ENCODE peak calls at places on chromosome 10, in six cellular contexts. One of them, this sample, is unnamed.

GRCh38 chr10:27695704-27696103 is 49.9 kb downstream of the MKX start:
- DNase-seq in K562: no peak
- DNase-seq in GM12878: no peak
- DNase-seq in H1: no peak
- DNase-seq in GM12892: no peak
- DNase-seq in HepG2: no peak
- DNase-seq in this sample: no peak

GRCh38 chr10:92590623-92591549 is 2.0 kb upstream of the KIF11 start:
- DNase-seq in K562: peak; percentile 86
- DNase-seq in GM12878: no peak
- DNase-seq in H1: peak; percentile 49
- DNase-seq in GM12892: no peak
- DNase-seq in HepG2: peak; percentile 72
- DNase-seq in this sample: peak; percentile 17

GRCh38 chr10:14578060-14578952 is 196.4 kb downstream of the FAM107B start:
- DNase-seq in K562: no peak
- DNase-seq in GM12878: no peak
- DNase-seq in H1: no peak
- DNase-seq in GM12892: no peak
- DNase-seq in HepG2: peak; percentile 90
- DNase-seq in this sample: no peak

GRCh38 chr10:17454181-17454800 is at the start of gene ST8SIA6:
- DNase-seq in K562: peak; percentile 77
- DNase-seq in GM12878: no peak
- DNase-seq in H1: peak; percentile 72
- DNase-seq in GM12892: peak; percentile 39
- DNase-seq in HepG2: no peak
- DNase-seq in this sample: peak; percentile 65

GRCh38 chr10:59499460-59499859 is 137.1 kb upstream of the FAM13C start:
- DNase-seq in K562: no peak
- DNase-seq in GM12878: no peak
- DNase-seq in H1: no peak
- DNase-seq in GM12892: no peak
- DNase-seq in HepG2: no peak
- DNase-seq in this sample: no peak

GRCh38 chr10:26292058-26292457 is 75.5 kb downstream of the GAD2 start:
- DNase-seq in K562: no peak
- DNase-seq in GM12878: no peak
- DNase-seq in H1: no peak
- DNase-seq in GM12892: no peak
- DNase-seq in HepG2: no peak
- DNase-seq in this sample: no peak

GRCh38 chr10:33492914-33493313 is 158.4 kb upstream of the NRP1 start:
- DNase-seq in K562: no peak
- DNase-seq in GM12878: no peak
- DNase-seq in H1: no peak
- DNase-seq in GM12892: no peak
- DNase-seq in HepG2: no peak
- DNase-seq in this sample: no peak

GRCh38 chr10:1215862-1216575 is 159.8 kb downstream of the WDR37 start:
- DNase-seq in K562: no peak
- DNase-seq in GM12878: no peak
- DNase-seq in H1: no peak
- DNase-seq in GM12892: no peak
- DNase-seq in HepG2: no peak
- DNase-seq in this sample: no peak

GRCh38 chr10:117339569-117339968 is 35.7 kb downstream of the PDZD8 start:
- DNase-seq in K562: no peak
- DNase-seq in GM12878: no peak
- DNase-seq in H1: no peak
- DNase-seq in GM12892: no peak
- DNase-seq in HepG2: no peak
- DNase-seq in this sample: no peak

GRCh38 chr10:26743091-26743490 is 45.6 kb downstream of the PDSS1 start:
- DNase-seq in K562: no peak
- DNase-seq in GM12878: no peak
- DNase-seq in H1: no peak
- DNase-seq in GM12892: no peak
- DNase-seq in HepG2: no peak
- DNase-seq in this sample: no peak

GRCh38 chr10:9814285-9814866 is 1203.3 kb upstream of the CELF2 start:
- DNase-seq in K562: no peak
- DNase-seq in GM12878: no peak
- DNase-seq in H1: no peak
- DNase-seq in GM12892: no peak
- DNase-seq in HepG2: no peak
- DNase-seq in this sample: no peak

GRCh38 chr10:62594093-62594520 is 210.4 kb upstream of the ADO start:
- DNase-seq in K562: peak; percentile 73
- DNase-seq in GM12878: peak; percentile 30
- DNase-seq in H1: peak; percentile 74
- DNase-seq in GM12892: no peak
- DNase-seq in HepG2: peak; percentile 27
- DNase-seq in this sample: peak; percentile 23

GRCh38 chr10:4154317-4154716 is 369.3 kb upstream of the KLF6 start:
- DNase-seq in K562: no peak
- DNase-seq in GM12878: no peak
- DNase-seq in H1: no peak
- DNase-seq in GM12892: no peak
- DNase-seq in HepG2: no peak
- DNase-seq in this sample: no peak

GRCh38 chr10:96967847-96968246 is 135.7 kb downstream of the LCOR start:
- DNase-seq in K562: no peak
- DNase-seq in GM12878: no peak
- DNase-seq in H1: no peak
- DNase-seq in GM12892: no peak
- DNase-seq in HepG2: no peak
- DNase-seq in this sample: no peak

GRCh38 chr10:121556918-121557573 is 41.2 kb downstream of the FGFR2 start:
- DNase-seq in K562: no peak
- DNase-seq in GM12878: peak; percentile 4
- DNase-seq in H1: no peak
- DNase-seq in GM12892: no peak
- DNase-seq in HepG2: no peak
- DNase-seq in this sample: no peak

GRCh38 chr10:64173826-64174225 is 652.6 kb downstream of the REEP3 start:
- DNase-seq in K562: no peak
- DNase-seq in GM12878: no peak
- DNase-seq in H1: no peak
- DNase-seq in GM12892: no peak
- DNase-seq in HepG2: no peak
- DNase-seq in this sample: no peak

GRCh38 chr10:99233000-99233679 is 2.5 kb downstream of the HPSE2 start:
- DNase-seq in K562: no peak
- DNase-seq in GM12878: no peak
- DNase-seq in H1: no peak
- DNase-seq in GM12892: no peak
- DNase-seq in HepG2: no peak
- DNase-seq in this sample: no peak

GRCh38 chr10:31011660-31012022 is 20.0 kb downstream of the ZNF438 start:
- DNase-seq in K562: no peak
- DNase-seq in GM12878: no peak
- DNase-seq in H1: no peak
- DNase-seq in GM12892: no peak
- DNase-seq in HepG2: no peak
- DNase-seq in this sample: no peak

GRCh38 chr10:80187465-80188409 is 17.6 kb downstream of the ANXA11 start:
- DNase-seq in K562: peak; percentile 81
- DNase-seq in GM12878: peak; percentile 56
- DNase-seq in H1: no peak
- DNase-seq in GM12892: peak; percentile 62
- DNase-seq in HepG2: peak; percentile 13
- DNase-seq in this sample: peak; percentile 53

GRCh38 chr10:23643396-23643795 is 204.5 kb downstream of the OTUD1 start:
- DNase-seq in K562: no peak
- DNase-seq in GM12878: no peak
- DNase-seq in H1: no peak
- DNase-seq in GM12892: no peak
- DNase-seq in HepG2: no peak
- DNase-seq in this sample: no peak

GRCh38 chr10:80486151-80486692 is 32.1 kb downstream of the TSPAN14 start:
- DNase-seq in K562: no peak
- DNase-seq in GM12878: no peak
- DNase-seq in H1: no peak
- DNase-seq in GM12892: no peak
- DNase-seq in HepG2: no peak
- DNase-seq in this sample: no peak

GRCh38 chr10:123974406-123974805 is 82.8 kb upstream of the CPXM2 start:
- DNase-seq in K562: peak; percentile 54
- DNase-seq in GM12878: no peak
- DNase-seq in H1: peak; percentile 46
- DNase-seq in GM12892: no peak
- DNase-seq in HepG2: no peak
- DNase-seq in this sample: no peak

GRCh38 chr10:21860718-21861117 is 142.8 kb downstream of the DNAJC1 start:
- DNase-seq in K562: no peak
- DNase-seq in GM12878: peak; percentile 3
- DNase-seq in H1: no peak
- DNase-seq in GM12892: no peak
- DNase-seq in HepG2: no peak
- DNase-seq in this sample: no peak

GRCh38 chr10:14360951-14361350 is 30.2 kb upstream of the FRMD4A start:
- DNase-seq in K562: no peak
- DNase-seq in GM12878: no peak
- DNase-seq in H1: no peak
- DNase-seq in GM12892: no peak
- DNase-seq in HepG2: no peak
- DNase-seq in this sample: no peak

GRCh38 chr10:80855348-80855971 is 317.8 kb downstream of the SH2D4B start:
- DNase-seq in K562: peak; percentile 40
- DNase-seq in GM12878: peak; percentile 13
- DNase-seq in H1: peak; percentile 77
- DNase-seq in GM12892: peak; percentile 6
- DNase-seq in HepG2: peak; percentile 2
- DNase-seq in this sample: no peak

GRCh38 chr10:131936756-131937155 is 35.9 kb downstream of the PPP2R2D start:
- DNase-seq in K562: no peak
- DNase-seq in GM12878: no peak
- DNase-seq in H1: no peak
- DNase-seq in GM12892: no peak
- DNase-seq in HepG2: no peak
- DNase-seq in this sample: no peak

GRCh38 chr10:131935260-131935659 is 34.5 kb downstream of the PPP2R2D start:
- DNase-seq in K562: no peak
- DNase-seq in GM12878: no peak
- DNase-seq in H1: no peak
- DNase-seq in GM12892: no peak
- DNase-seq in HepG2: no peak
- DNase-seq in this sample: no peak

GRCh38 chr10:131933695-131934086 is 32.9 kb downstream of the PPP2R2D start:
- DNase-seq in K562: peak; percentile 27
- DNase-seq in GM12878: no peak
- DNase-seq in H1: no peak
- DNase-seq in GM12892: no peak
- DNase-seq in HepG2: no peak
- DNase-seq in this sample: no peak

GRCh38 chr10:131933016-131933694 is 32.3 kb downstream of the PPP2R2D start:
- DNase-seq in K562: peak; percentile 60
- DNase-seq in GM12878: no peak
- DNase-seq in H1: no peak
- DNase-seq in GM12892: no peak
- DNase-seq in HepG2: no peak
- DNase-seq in this sample: no peak

GRCh38 chr10:131934769-131935168 is 34.0 kb downstream of the PPP2R2D start:
- DNase-seq in K562: no peak
- DNase-seq in GM12878: no peak
- DNase-seq in H1: no peak
- DNase-seq in GM12892: no peak
- DNase-seq in HepG2: no peak
- DNase-seq in this sample: no peak
- TF ChIP-seq POLR2AphosphoS5 in K562: no peak
- TF ChIP-seq POLR2AphosphoS5 in GM12878: no peak
- TF ChIP-seq POLR2AphosphoS5 in H1: no peak
- TF ChIP-seq POLR2AphosphoS5 in GM12892: no peak
- TF ChIP-seq POLR2AphosphoS5 in HepG2: no peak
- TF ChIP-seq POLR2AphosphoS5 in this sample: no peak

DNA sequence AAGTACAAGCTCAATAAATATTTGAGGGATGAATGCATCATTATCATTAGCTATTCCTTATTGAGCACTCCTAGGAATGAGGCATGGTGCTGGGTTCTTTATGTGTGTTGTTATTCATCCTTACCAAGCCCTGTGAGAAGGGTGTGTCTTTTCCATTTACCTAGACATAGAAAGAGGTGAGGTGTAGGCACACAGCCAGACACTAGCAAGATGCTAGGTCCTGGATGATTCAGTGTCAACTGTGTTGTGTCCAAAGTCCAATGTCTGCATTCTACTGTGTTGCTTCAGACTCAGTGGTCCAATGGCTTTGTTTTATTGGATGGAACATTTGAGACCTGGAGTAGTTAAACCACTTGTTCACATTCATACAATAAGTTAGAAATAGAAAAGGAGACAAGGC is 605.5 kb downstream of the LRMDA start:
- DNase-seq in K562: no peak
- DNase-seq in GM12878: no peak
- DNase-seq in H1: no peak
- DNase-seq in GM12892: no peak
- DNase-seq in HepG2: peak; percentile 78
- DNase-seq in this sample: no peak
- TF ChIP-seq TAF1 in K562: no peak
- TF ChIP-seq TAF1 in GM12878: no peak
- TF ChIP-seq TAF1 in H1: no peak
- TF ChIP-seq TAF1 in GM12892: no peak
- TF ChIP-seq TAF1 in HepG2: no peak
- TF ChIP-seq TAF1 in this sample: no peak

GRCh38 chr10:77836299-77836820 is 90.2 kb downstream of the DLG5 start:
- DNase-seq in K562: peak; percentile 96
- DNase-seq in GM12878: peak; percentile 66
- DNase-seq in H1: no peak
- DNase-seq in GM12892: peak; percentile 41
- DNase-seq in HepG2: no peak
- DNase-seq in this sample: peak; percentile 54
- TF ChIP-seq POLR2A in K562: peak; percentile 88
- TF ChIP-seq POLR2A in GM12878: peak; percentile 66
- TF ChIP-seq POLR2A in H1: no peak
- TF ChIP-seq POLR2A in GM12892: peak; percentile 63
- TF ChIP-seq POLR2A in HepG2: no peak
- TF ChIP-seq POLR2A in this sample: no peak

GRCh38 chr10:69088801-69089501 is 1.0 kb downstream of the SRGN start:
- DNase-seq in K562: peak; percentile 92
- DNase-seq in GM12878: peak; percentile 61
- DNase-seq in H1: no peak
- DNase-seq in GM12892: no peak
- DNase-seq in HepG2: no peak
- DNase-seq in this sample: no peak

GRCh38 chr10:69088471-69088769 is 517 bp downstream of the SRGN start:
- DNase-seq in K562: peak; percentile 31
- DNase-seq in GM12878: no peak
- DNase-seq in H1: no peak
- DNase-seq in GM12892: no peak
- DNase-seq in HepG2: no peak
- DNase-seq in this sample: no peak

GRCh38 chr10:69089638-69090599 is 2.0 kb downstream of the SRGN start:
- DNase-seq in K562: peak; percentile 67
- DNase-seq in GM12878: peak; percentile 65
- DNase-seq in H1: no peak
- DNase-seq in GM12892: no peak
- DNase-seq in HepG2: no peak
- DNase-seq in this sample: no peak

GRCh38 chr10:69087600-69088470 is at the start of gene SRGN:
- DNase-seq in K562: peak; percentile 90
- DNase-seq in GM12878: peak; percentile 97
- DNase-seq in H1: no peak
- DNase-seq in GM12892: peak; percentile 28
- DNase-seq in HepG2: no peak
- DNase-seq in this sample: no peak

GRCh38 chr10:69086131-69086530 is 1.8 kb upstream of the SRGN start:
- DNase-seq in K562: peak; percentile 67
- DNase-seq in GM12878: no peak
- DNase-seq in H1: no peak
- DNase-seq in GM12892: no peak
- DNase-seq in HepG2: no peak
- DNase-seq in this sample: no peak
- TF ChIP-seq POLR2AphosphoS5 in K562: no peak
- TF ChIP-seq POLR2AphosphoS5 in GM12878: no peak
- TF ChIP-seq POLR2AphosphoS5 in H1: no peak
- TF ChIP-seq POLR2AphosphoS5 in GM12892: no peak
- TF ChIP-seq POLR2AphosphoS5 in HepG2: no peak
- TF ChIP-seq POLR2AphosphoS5 in this sample: no peak

This sample was measured in GM12891.